ENCODE peak calls at places on chromosome X, in five cellular contexts. One of them, this sample, is unnamed.

GRCh38 chrX:136214551-136214950 is 36.6 kb downstream of the MAP7D3 start:
- DNase-seq in smooth muscle cell of the brain vasculature: peak
- DNase-seq in ovary: no peak
- DNase-seq in left lobe of liver: no peak
- DNase-seq in stimulated activated CD8-positive, alpha-beta memory T cell treated with anti-CD3 and anti-CD28 coated beads, Interleukin-4, amount 100 ng/mL, for 4 hours: no peak
- DNase-seq in this sample: peak

GRCh38 chrX:123797543-123798447 is 62.1 kb upstream of the XIAP start:
- DNase-seq in left lobe of liver: no peak
- DNase-seq in smooth muscle cell of the brain vasculature: no peak
- DNase-seq in stimulated activated CD8-positive, alpha-beta memory T cell treated with anti-CD3 and anti-CD28 coated beads, Interleukin-4, amount 100 ng/mL, for 4 hours: no peak
- DNase-seq in ovary: no peak
- DNase-seq in this sample: no peak

GRCh38 chrX:150768580-150769190 is 75.5 kb downstream of the MTMR1 start:
- DNase-seq in left lobe of liver: no peak
- DNase-seq in smooth muscle cell of the brain vasculature: no peak
- DNase-seq in stimulated activated CD8-positive, alpha-beta memory T cell treated with anti-CD3 and anti-CD28 coated beads, Interleukin-4, amount 100 ng/mL, for 4 hours: no peak
- DNase-seq in ovary: no peak
- DNase-seq in this sample: no peak

GRCh38 chrX:15298780-15299179 is 16.7 kb downstream of the ASB11 start:
- DNase-seq in stimulated activated CD8-positive, alpha-beta memory T cell treated with anti-CD3 and anti-CD28 coated beads, Interleukin-4, amount 100 ng/mL, for 4 hours: no peak
- DNase-seq in ovary: no peak
- DNase-seq in smooth muscle cell of the brain vasculature: no peak
- DNase-seq in left lobe of liver: no peak
- DNase-seq in this sample: no peak

GRCh38 chrX:13482764-13483552 is 86.4 kb upstream of the EGFL6 start:
- DNase-seq in stimulated activated CD8-positive, alpha-beta memory T cell treated with anti-CD3 and anti-CD28 coated beads, Interleukin-4, amount 100 ng/mL, for 4 hours: no peak
- DNase-seq in smooth muscle cell of the brain vasculature: no peak
- DNase-seq in ovary: no peak
- DNase-seq in left lobe of liver: no peak
- DNase-seq in this sample: no peak

GRCh38 chrX:141632124-141632523 is 42.6 kb downstream of the SPANXA2 start:
- DNase-seq in smooth muscle cell of the brain vasculature: no peak
- DNase-seq in stimulated activated CD8-positive, alpha-beta memory T cell treated with anti-CD3 and anti-CD28 coated beads, Interleukin-4, amount 100 ng/mL, for 4 hours: no peak
- DNase-seq in ovary: no peak
- DNase-seq in left lobe of liver: no peak
- DNase-seq in this sample: no peak

GRCh38 chrX:134813697-134814096 is 155.4 kb upstream of the PLAC1 start:
- DNase-seq in stimulated activated CD8-positive, alpha-beta memory T cell treated with anti-CD3 and anti-CD28 coated beads, Interleukin-4, amount 100 ng/mL, for 4 hours: no peak
- DNase-seq in ovary: peak
- DNase-seq in left lobe of liver: no peak
- DNase-seq in smooth muscle cell of the brain vasculature: no peak
- DNase-seq in this sample: no peak

GRCh38 chrX:17375631-17376380 is 806 bp downstream of the NHS start:
- DNase-seq in ovary: peak
- DNase-seq in stimulated activated CD8-positive, alpha-beta memory T cell treated with anti-CD3 and anti-CD28 coated beads, Interleukin-4, amount 100 ng/mL, for 4 hours: no peak
- DNase-seq in left lobe of liver: no peak
- DNase-seq in smooth muscle cell of the brain vasculature: no peak
- DNase-seq in this sample: peak

GRCh38 chrX:7801706-7802105 is 41.3 kb upstream of the VCX start:
- DNase-seq in stimulated activated CD8-positive, alpha-beta memory T cell treated with anti-CD3 and anti-CD28 coated beads, Interleukin-4, amount 100 ng/mL, for 4 hours: no peak
- DNase-seq in smooth muscle cell of the brain vasculature: no peak
- DNase-seq in ovary: no peak
- DNase-seq in left lobe of liver: no peak
- DNase-seq in this sample: no peak

GRCh38 chrX:36414056-36414455 is 494.5 kb downstream of the CFAP47 start:
- DNase-seq in left lobe of liver: no peak
- DNase-seq in smooth muscle cell of the brain vasculature: no peak
- DNase-seq in stimulated activated CD8-positive, alpha-beta memory T cell treated with anti-CD3 and anti-CD28 coated beads, Interleukin-4, amount 100 ng/mL, for 4 hours: no peak
- DNase-seq in ovary: no peak
- DNase-seq in this sample: no peak

GRCh38 chrX:46036508-46036907 is 508.7 kb downstream of the ZNF674 start:
- DNase-seq in stimulated activated CD8-positive, alpha-beta memory T cell treated with anti-CD3 and anti-CD28 coated beads, Interleukin-4, amount 100 ng/mL, for 4 hours: no peak
- DNase-seq in left lobe of liver: no peak
- DNase-seq in smooth muscle cell of the brain vasculature: no peak
- DNase-seq in ovary: no peak
- DNase-seq in this sample: no peak